ENCODE peak calls at places on chromosomes 11 and 22, in four cellular contexts. A is left lung, X is choroid plexus epithelial cell, Z is SK-N-SH. B is an unnamed sample.

GRCh38 chr11:107043242-107043991 is 25.1 kb upstream of the GUCY1A2 start:
- DNase-seq in A (no peak), X (peak), Z (no peak), B (no peak)

GRCh38 chr22:46810856-46811786 is 48.7 kb downstream of the TBC1D22A start:
- DNase-seq in A (peak), X (no peak), Z (no peak), B (no peak)

GRCh38 chr11:134841411-134841810 is 429.4 kb upstream of the B3GAT1 start:
- DNase-seq in A (no peak), X (no peak), Z (no peak), B (no peak)

GRCh38 chr22:46002757-46003270 is 25.9 kb upstream of the WNT7B start:
- DNase-seq in A (no peak), X (no peak), Z (no peak), B (no peak)

GRCh38 chr22:25848954-25849353 is 107.0 kb downstream of the MYO18B start:
- DNase-seq in A (no peak), X (no peak), Z (no peak), B (no peak)

GRCh38 chr11:97687106-97687505 is 1297.3 kb downstream of the JRKL start:
- DNase-seq in A (no peak), X (no peak), Z (peak), B (no peak)

GRCh38 chr11:59112494-59112893 is 5.5 kb downstream of the FAM111B start:
- DNase-seq in A (no peak), X (peak), Z (no peak), B (no peak)

GRCh38 chr11:79514269-79514668 is 73.4 kb upstream of the TENM4 start:
- DNase-seq in A (no peak), X (no peak), Z (no peak), B (no peak)

GRCh38 chr22:41925783-41926460 is 684 bp downstream of the TNFRSF13C start:
- DNase-seq in A (peak), X (peak), Z (peak), B (no peak)

GRCh38 chr11:13134886-13135285 is 125.8 kb downstream of the RASSF10 start:
- DNase-seq in A (no peak), X (no peak), Z (no peak), B (no peak)

GRCh38 chr11:127073621-127074020 is 73.1 kb upstream of the KIRREL3 start:
- DNase-seq in A (no peak), X (no peak), Z (no peak), B (no peak)

GRCh38 chr22:19970479-19971275 is 29.1 kb upstream of the TXNRD2 start:
- DNase-seq in A (peak), X (peak), Z (peak), B (peak)

GRCh38 chr22:23828800-23829680 is 9.8 kb downstream of the DERL3 start:
- DNase-seq in A (no peak), X (no peak), Z (no peak), B (no peak)

GRCh38 chr11:56521955-56522354 is 21.1 kb downstream of the OR5M11 start:
- DNase-seq in A (no peak), X (no peak), Z (peak), B (no peak)

GRCh38 chr11:61489833-61490585 is 18.5 kb upstream of the LRRC10B start:
- DNase-seq in A (no peak), X (no peak), Z (peak), B (peak)

GRCh38 chr11:41289408-41289807 is 170.0 kb downstream of the LRRC4C start:
- DNase-seq in A (no peak), X (no peak), Z (no peak), B (no peak)

GRCh38 chr11:46238078-46238966 is 39.1 kb upstream of the CREB3L1 start:
- DNase-seq in A (peak), X (peak), Z (peak), B (peak)

GRCh38 chr11:14446701-14447169 is 52.9 kb downstream of the COPB1 start:
- DNase-seq in A (no peak), X (peak), Z (no peak), B (no peak)

GRCh38 chr11:65414776-65415498 is 7.7 kb upstream of the NEAT1 start:
- DNase-seq in A (peak), X (peak), Z (no peak), B (no peak)

GRCh38 chr22:31754813-31755212 is 994 bp downstream of the DEPDC5 start:
- DNase-seq in A (no peak), X (no peak), Z (no peak), B (no peak)

GRCh38 chr22:35842954-35843353 is 125.3 kb downstream of the APOL5 start:
- DNase-seq in A (no peak), X (peak), Z (peak), B (peak)

GRCh38 chr11:131408011-131408640 is 37.7 kb downstream of the NTM start:
- DNase-seq in A (no peak), X (peak), Z (peak), B (peak)

GRCh38 chr11:61507962-61508824 is at the start of gene LRRC10B:
- DNase-seq in A (no peak), X (no peak), Z (peak), B (no peak)

GRCh38 chr11:8067929-8068575 is 13.0 kb upstream of the TUB start:
- DNase-seq in A (no peak), X (no peak), Z (peak), B (no peak)

GRCh38 chr11:124878497-124879228 is 13.4 kb downstream of the ROBO3 start:
- DNase-seq in A (no peak), X (no peak), Z (peak), B (no peak)

GRCh38 chr11:5564259-5565019 is 16.1 kb upstream of the OR52H1 start:
- DNase-seq in A (no peak), X (peak), Z (no peak), B (no peak)

GRCh38 chr11:32830413-32830738 is 649 bp downstream of the PRRG4 start:
- DNase-seq in A (no peak), X (peak), Z (no peak), B (no peak)

GRCh38 chr11:63673579-63673978 is 2.4 kb upstream of the ATL3 start:
- DNase-seq in A (no peak), X (no peak), Z (no peak), B (no peak)

GRCh38 chr11:105371311-105371710 is 231.7 kb upstream of the CARD18 start:
- DNase-seq in A (no peak), X (no peak), Z (no peak), B (no peak)

GRCh38 chr11:84465040-84465439 is 1162.1 kb downstream of the DLG2 start:
- DNase-seq in A (no peak), X (no peak), Z (no peak), B (no peak)

GRCh38 chr11:32466279-32466915 is 31.1 kb upstream of the WT1 start:
- DNase-seq in A (no peak), X (no peak), Z (no peak), B (no peak)

GRCh38 chr22:36435516-36436415 is 45.7 kb downstream of the TXN2 start:
- DNase-seq in A (no peak), X (peak), Z (no peak), B (no peak)

GRCh38 chr11:10076458-10077141 is 217.4 kb downstream of the SBF2 start:
- DNase-seq in A (peak), X (peak), Z (no peak), B (peak)

GRCh38 chr22:39661842-39662676 is 91.5 kb downstream of the CACNA1I start:
- DNase-seq in A (no peak), X (no peak), Z (no peak), B (no peak)

GRCh38 chr11:49995559-49995958 is 13.2 kb upstream of the OR4C12 start:
- DNase-seq in A (no peak), X (peak), Z (peak), B (peak)

GRCh38 chr22:28773461-28773867 is 969 bp downstream of the CCDC117 start:
- DNase-seq in A (no peak), X (peak), Z (no peak), B (no peak)

GRCh38 chr22:29254283-29254653 is 13.5 kb downstream of the RHBDD3 start:
- DNase-seq in A (no peak), X (no peak), Z (peak), B (no peak)

GRCh38 chr11:118619444-118620205 is 12.2 kb downstream of the PHLDB1 start:
- DNase-seq in A (peak), X (peak), Z (no peak), B (no peak)
- H3K4me3 ChIP-seq in A (no peak), X (no peak), Z (no peak), B (no peak)

GRCh38 chr11:95231881-95232605 is 1.0 kb upstream of the SESN3 start:
- DNase-seq in A (peak), X (peak), Z (peak), B (peak)
- TF ChIP-seq CTCF in A (no peak), X (peak), Z (no peak), B (no peak)

GRCh38 chr11:28026634-28027290 is 81.2 kb downstream of the KIF18A start:
- DNase-seq in A (no peak), X (no peak), Z (no peak), B (no peak)
- H3K4me3 ChIP-seq in A (no peak), X (no peak), Z (no peak), B (no peak)

DNA sequence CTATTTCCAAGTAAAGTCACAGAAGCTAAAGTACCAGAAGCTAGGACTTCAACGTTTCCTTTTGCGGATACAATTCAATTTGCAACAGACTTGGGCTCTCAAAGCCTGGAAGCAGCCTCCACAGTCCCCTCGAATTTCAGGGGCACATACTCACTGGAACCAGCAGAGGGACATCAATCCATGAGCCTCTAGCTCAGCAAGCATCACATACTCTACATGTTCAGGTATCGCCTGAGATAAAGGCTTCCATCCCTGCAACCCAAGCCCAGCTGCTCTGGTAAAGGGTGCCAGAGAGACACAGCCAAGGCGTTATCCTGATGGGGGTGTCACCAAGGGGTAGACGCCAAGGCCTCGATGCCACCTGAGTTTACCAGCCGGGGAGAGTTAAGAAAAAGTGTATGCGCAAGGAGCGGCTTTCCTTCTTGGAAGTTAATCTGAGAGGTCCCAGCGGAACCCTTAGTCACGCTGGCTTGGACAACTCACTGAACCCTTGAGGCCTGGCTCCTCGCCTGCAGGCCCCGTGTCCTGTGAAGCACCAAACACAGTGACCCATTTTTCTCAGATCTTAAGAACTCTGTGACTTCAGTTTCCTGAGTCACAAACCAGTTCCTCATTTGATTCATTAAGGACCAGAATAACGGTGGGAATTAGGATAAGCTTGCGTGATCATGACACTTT is 13.0 kb downstream of the LTO1 start:
- DNase-seq in A (peak), X (no peak), Z (peak), B (no peak)
- TF ChIP-seq CTCF in A (no peak), X (peak), Z (peak), B (peak)

GRCh38 chr22:27518583-27519437 is 282.7 kb downstream of the MN1 start:
- DNase-seq in A (no peak), X (no peak), Z (peak), B (no peak)
- H3K4me3 ChIP-seq in A (no peak), X (no peak), Z (no peak), B (no peak)

GRCh38 chr11:3380706-3381570 is 2.0 kb upstream of the ZNF195 start:
- DNase-seq in A (no peak), X (peak), Z (no peak), B (no peak)

GRCh38 chr11:3381794-3382193 is 2.8 kb upstream of the ZNF195 start:
- DNase-seq in A (no peak), X (no peak), Z (no peak), B (no peak)

GRCh38 chr11:3378426-3379423 is at the start of gene ZNF195:
- DNase-seq in A (peak), X (peak), Z (peak), B (peak)

GRCh38 chr11:3382613-3383275 is 3.8 kb upstream of the ZNF195 start:
- DNase-seq in A (no peak), X (no peak), Z (no peak), B (no peak)
- TF ChIP-seq CTCF in A (no peak), X (no peak), Z (no peak), B (no peak)

DNA sequence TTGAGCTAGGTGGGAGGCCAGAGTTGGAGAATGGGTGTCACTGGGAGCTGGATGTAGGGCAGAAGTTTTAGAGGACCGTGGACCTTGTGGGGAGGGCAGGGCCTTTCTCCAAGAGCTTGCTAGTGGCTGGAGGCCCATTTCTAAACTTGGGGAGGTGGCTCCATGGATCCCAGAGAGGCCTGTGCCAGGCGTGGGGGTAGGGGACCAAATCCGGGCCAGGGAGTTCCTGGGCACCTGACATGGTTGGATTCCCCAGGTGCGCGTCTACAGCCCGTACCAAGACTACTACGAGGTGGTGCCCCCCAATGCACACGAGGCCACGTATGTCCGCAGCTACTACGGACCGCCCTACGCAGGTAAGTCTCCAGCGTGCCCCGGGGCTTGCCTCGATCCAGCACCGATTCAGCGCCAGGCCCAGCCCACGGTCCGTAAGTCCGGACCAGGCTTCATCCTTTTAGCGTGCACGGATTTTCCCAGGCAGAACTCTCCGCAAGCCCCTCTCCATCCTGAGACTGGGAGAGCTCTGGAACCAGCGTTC is 14.2 kb downstream of the PLEKHB1 start:
- DNase-seq in A (no peak), X (no peak), Z (no peak), B (no peak)
- H3K4me3 ChIP-seq in A (peak), X (peak), Z (peak), B (no peak)

DNA sequence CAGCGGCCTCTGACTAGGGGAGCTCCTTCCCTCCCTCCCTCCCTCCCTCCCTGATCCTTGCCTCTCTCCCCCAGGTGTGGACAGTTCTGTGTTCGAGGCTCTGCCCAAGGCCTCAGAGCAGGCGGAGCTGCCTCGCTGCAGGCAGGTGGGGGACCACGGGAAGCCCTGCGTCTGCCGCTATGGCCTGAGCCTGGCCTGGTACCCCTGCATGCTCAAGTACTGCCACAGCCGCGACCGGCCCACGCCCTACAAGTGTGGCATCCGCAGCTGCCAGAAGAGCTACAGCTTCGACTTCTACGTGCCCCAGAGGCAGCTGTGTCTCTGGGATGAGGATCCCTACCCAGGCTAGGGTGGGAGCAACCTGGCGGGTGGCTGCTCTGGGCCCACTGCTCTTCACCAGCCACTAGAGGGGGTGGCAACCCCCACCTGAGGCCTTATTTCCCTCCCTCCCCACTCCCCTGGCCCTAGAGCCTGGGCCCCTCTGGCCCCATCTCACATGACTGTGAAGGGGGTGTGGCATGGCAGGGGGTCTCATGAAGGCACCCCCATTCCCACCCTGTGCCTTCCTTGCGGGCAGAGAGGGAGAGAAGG is 11.1 kb upstream of the POU2F3 start:
- DNase-seq in A (no peak), X (no peak), Z (peak), B (no peak)
- TF ChIP-seq CTCF in A (no peak), X (peak), Z (peak), B (peak)

GRCh38 chr11:6926208-6927029 is at the start of gene ZNF215:
- DNase-seq in A (peak), X (peak), Z (peak), B (peak)

GRCh38 chr11:6925636-6926207 is 504 bp upstream of the ZNF215 start:
- DNase-seq in A (no peak), X (peak), Z (no peak), B (peak)

GRCh38 chr11:6925007-6925577 is 1.1 kb upstream of the ZNF215 start:
- DNase-seq in A (no peak), X (no peak), Z (no peak), B (no peak)

GRCh38 chr11:6928916-6929315 is 2.7 kb downstream of the ZNF215 start:
- DNase-seq in A (no peak), X (no peak), Z (no peak), B (no peak)

DNA sequence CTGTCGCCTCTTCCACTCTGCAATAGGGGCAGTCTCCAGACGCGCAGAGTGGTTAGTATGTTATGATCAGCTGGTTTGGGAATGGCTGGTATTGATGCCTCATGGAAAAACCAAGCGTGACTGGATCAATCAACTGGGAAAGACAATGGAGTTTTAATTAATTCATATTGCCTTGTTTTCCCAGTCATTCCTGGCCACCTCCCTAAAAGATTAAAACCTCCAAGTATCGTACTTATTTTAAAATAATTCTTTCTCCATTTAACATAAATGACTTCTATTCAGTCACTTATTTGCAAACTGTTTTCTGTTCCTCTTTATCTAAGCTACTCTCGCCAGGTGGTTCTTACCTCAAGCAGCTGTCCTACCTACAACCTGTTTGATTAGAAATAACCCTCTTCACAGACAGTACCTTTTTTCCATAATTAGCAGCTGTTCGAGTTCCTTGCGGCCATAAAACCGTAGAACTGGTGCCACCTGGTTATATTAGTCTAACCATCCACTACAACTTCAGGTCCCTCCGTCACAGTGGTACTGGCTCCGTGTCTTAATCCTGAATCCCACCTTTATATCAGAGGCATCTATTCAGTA is 898 bp downstream of the ZNF215 start:
- DNase-seq in A (no peak), X (no peak), Z (no peak), B (no peak)
- H3K4me3 ChIP-seq in A (peak), X (peak), Z (peak), B (peak)

DNA sequence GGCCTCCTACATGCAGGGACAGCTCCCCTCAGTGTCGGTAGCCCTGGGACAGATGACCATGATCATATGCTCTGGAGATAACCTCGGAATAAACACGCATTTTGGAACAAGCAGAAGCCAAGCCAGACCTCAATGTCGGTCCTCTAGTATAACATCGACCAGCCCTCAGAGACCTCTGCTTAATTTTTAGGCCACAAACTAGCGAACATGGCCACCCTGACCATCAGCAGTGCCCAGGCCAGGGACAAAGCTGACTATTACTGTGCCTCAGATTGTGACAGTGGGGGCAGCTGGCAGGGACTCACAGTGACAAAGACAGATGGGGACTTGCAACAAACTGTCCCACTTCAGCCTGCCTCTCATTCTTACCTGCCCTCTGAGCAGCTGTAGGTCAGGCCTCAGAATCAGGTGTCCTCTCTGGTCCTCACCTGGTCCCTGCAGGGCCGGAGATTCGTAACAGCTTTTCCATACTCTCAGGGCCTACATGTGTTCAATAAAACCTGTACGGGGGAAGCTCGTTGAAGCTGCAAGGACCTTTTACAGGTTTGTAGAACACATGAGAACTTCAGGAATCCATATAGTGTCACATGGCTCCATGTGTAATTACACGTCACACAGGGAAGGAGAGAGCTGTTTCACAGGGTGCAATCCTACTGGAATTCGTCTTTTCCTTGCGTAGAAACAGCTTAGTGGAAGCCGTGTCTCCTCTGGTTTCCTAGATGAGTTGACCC is 72.8 kb upstream of the IGLL5 start:
- DNase-seq in A (no peak), X (no peak), Z (no peak), B (no peak)
- TF ChIP-seq CTCF in A (no peak), X (no peak), Z (no peak), B (no peak)

B was measured in WERI-Rb-1.